ENCODE peak calls at places on chromosomes 1 and 21, in seven cellular contexts. One of them, this sample, is unnamed.

GRCh38 chr1:35577071-35577998 is 4.2 kb downstream of the TFAP2E start:
- DNase-seq in GM04503: no peak
- DNase-seq in ovary: no peak
- DNase-seq in activated T-cell treated with anti-CD3 and anti-CD28 coated beads, Interleukin-2, amount 50 U/mL, for 72 hours: peak
- DNase-seq in cardiac fibroblast: no peak
- DNase-seq in WTC11: peak
- DNase-seq in effector CD4-positive, alpha-beta T cell: peak
- DNase-seq in this sample: no peak

GRCh38 chr1:167141963-167142362 is 48.1 kb downstream of the STYXL2 start:
- DNase-seq in GM04503: no peak
- DNase-seq in ovary: no peak
- DNase-seq in activated T-cell treated with anti-CD3 and anti-CD28 coated beads, Interleukin-2, amount 50 U/mL, for 72 hours: no peak
- DNase-seq in cardiac fibroblast: no peak
- DNase-seq in WTC11: no peak
- DNase-seq in effector CD4-positive, alpha-beta T cell: no peak
- DNase-seq in this sample: no peak

GRCh38 chr1:39954870-39955546 is at the start of gene MFSD2A:
- DNase-seq in GM04503: peak
- DNase-seq in ovary: peak
- DNase-seq in activated T-cell treated with anti-CD3 and anti-CD28 coated beads, Interleukin-2, amount 50 U/mL, for 72 hours: peak
- DNase-seq in cardiac fibroblast: peak
- DNase-seq in WTC11: peak
- DNase-seq in effector CD4-positive, alpha-beta T cell: peak
- DNase-seq in this sample: peak

GRCh38 chr1:36502616-36503015 is 19.9 kb upstream of the CSF3R start:
- DNase-seq in GM04503: no peak
- DNase-seq in ovary: no peak
- DNase-seq in activated T-cell treated with anti-CD3 and anti-CD28 coated beads, Interleukin-2, amount 50 U/mL, for 72 hours: no peak
- DNase-seq in cardiac fibroblast: no peak
- DNase-seq in WTC11: no peak
- DNase-seq in effector CD4-positive, alpha-beta T cell: no peak
- DNase-seq in this sample: no peak

GRCh38 chr1:37919277-37919676 is 27.6 kb downstream of the INPP5B start:
- DNase-seq in GM04503: no peak
- DNase-seq in ovary: no peak
- DNase-seq in activated T-cell treated with anti-CD3 and anti-CD28 coated beads, Interleukin-2, amount 50 U/mL, for 72 hours: no peak
- DNase-seq in cardiac fibroblast: peak
- DNase-seq in WTC11: peak
- DNase-seq in effector CD4-positive, alpha-beta T cell: no peak
- DNase-seq in this sample: no peak

GRCh38 chr1:219446288-219446687 is 166.6 kb downstream of the ZC3H11B start:
- DNase-seq in GM04503: no peak
- DNase-seq in ovary: no peak
- DNase-seq in activated T-cell treated with anti-CD3 and anti-CD28 coated beads, Interleukin-2, amount 50 U/mL, for 72 hours: no peak
- DNase-seq in cardiac fibroblast: no peak
- DNase-seq in WTC11: peak
- DNase-seq in effector CD4-positive, alpha-beta T cell: no peak
- DNase-seq in this sample: no peak

GRCh38 chr21:24514081-24514733 is 1093.1 kb downstream of the MRPL39 start:
- DNase-seq in GM04503: no peak
- DNase-seq in ovary: no peak
- DNase-seq in activated T-cell treated with anti-CD3 and anti-CD28 coated beads, Interleukin-2, amount 50 U/mL, for 72 hours: no peak
- DNase-seq in cardiac fibroblast: peak
- DNase-seq in WTC11: no peak
- DNase-seq in effector CD4-positive, alpha-beta T cell: no peak
- DNase-seq in this sample: no peak

GRCh38 chr1:66777846-66778245 is 23.2 kb downstream of the INSL5 start:
- DNase-seq in GM04503: no peak
- DNase-seq in ovary: no peak
- DNase-seq in activated T-cell treated with anti-CD3 and anti-CD28 coated beads, Interleukin-2, amount 50 U/mL, for 72 hours: no peak
- DNase-seq in cardiac fibroblast: no peak
- DNase-seq in WTC11: no peak
- DNase-seq in effector CD4-positive, alpha-beta T cell: no peak
- DNase-seq in this sample: no peak

GRCh38 chr1:163006051-163006834 is 62.9 kb upstream of the RGS4 start:
- DNase-seq in GM04503: no peak
- DNase-seq in ovary: no peak
- DNase-seq in activated T-cell treated with anti-CD3 and anti-CD28 coated beads, Interleukin-2, amount 50 U/mL, for 72 hours: no peak
- DNase-seq in cardiac fibroblast: no peak
- DNase-seq in WTC11: no peak
- DNase-seq in effector CD4-positive, alpha-beta T cell: no peak
- DNase-seq in this sample: no peak

GRCh38 chr1:215672482-215672881 is 105.4 kb downstream of the KCTD3 start:
- DNase-seq in GM04503: no peak
- DNase-seq in ovary: no peak
- DNase-seq in activated T-cell treated with anti-CD3 and anti-CD28 coated beads, Interleukin-2, amount 50 U/mL, for 72 hours: no peak
- DNase-seq in cardiac fibroblast: no peak
- DNase-seq in WTC11: no peak
- DNase-seq in effector CD4-positive, alpha-beta T cell: no peak
- DNase-seq in this sample: no peak

GRCh38 chr1:18812540-18812939 is 46.9 kb downstream of the TAS1R2 start:
- DNase-seq in GM04503: no peak
- DNase-seq in ovary: no peak
- DNase-seq in activated T-cell treated with anti-CD3 and anti-CD28 coated beads, Interleukin-2, amount 50 U/mL, for 72 hours: no peak
- DNase-seq in cardiac fibroblast: no peak
- DNase-seq in WTC11: no peak
- DNase-seq in effector CD4-positive, alpha-beta T cell: no peak
- DNase-seq in this sample: no peak

GRCh38 chr1:10108948-10109347 is 76.2 kb downstream of the UBE4B start:
- DNase-seq in GM04503: no peak
- DNase-seq in ovary: no peak
- DNase-seq in activated T-cell treated with anti-CD3 and anti-CD28 coated beads, Interleukin-2, amount 50 U/mL, for 72 hours: no peak
- DNase-seq in cardiac fibroblast: no peak
- DNase-seq in WTC11: no peak
- DNase-seq in effector CD4-positive, alpha-beta T cell: no peak
- DNase-seq in this sample: no peak

GRCh38 chr1:28553229-28553930 is 495 bp downstream of the TRNAU1AP start:
- DNase-seq in GM04503: peak
- DNase-seq in ovary: peak
- DNase-seq in activated T-cell treated with anti-CD3 and anti-CD28 coated beads, Interleukin-2, amount 50 U/mL, for 72 hours: peak
- DNase-seq in cardiac fibroblast: peak
- DNase-seq in WTC11: peak
- DNase-seq in effector CD4-positive, alpha-beta T cell: peak
- DNase-seq in this sample: peak

GRCh38 chr21:44529503-44530125 is 10.4 kb downstream of the KRTAP10-1 start:
- DNase-seq in GM04503: no peak
- DNase-seq in ovary: no peak
- DNase-seq in activated T-cell treated with anti-CD3 and anti-CD28 coated beads, Interleukin-2, amount 50 U/mL, for 72 hours: no peak
- DNase-seq in cardiac fibroblast: no peak
- DNase-seq in WTC11: peak
- DNase-seq in effector CD4-positive, alpha-beta T cell: no peak
- DNase-seq in this sample: no peak

GRCh38 chr21:45117314-45117713 is 42.9 kb downstream of the ADARB1 start:
- DNase-seq in GM04503: no peak
- DNase-seq in ovary: no peak
- DNase-seq in activated T-cell treated with anti-CD3 and anti-CD28 coated beads, Interleukin-2, amount 50 U/mL, for 72 hours: no peak
- DNase-seq in cardiac fibroblast: no peak
- DNase-seq in WTC11: no peak
- DNase-seq in effector CD4-positive, alpha-beta T cell: no peak
- DNase-seq in this sample: no peak

GRCh38 chr1:29397981-29398380 is 161.7 kb downstream of the PTPRU start:
- DNase-seq in GM04503: no peak
- DNase-seq in ovary: no peak
- DNase-seq in activated T-cell treated with anti-CD3 and anti-CD28 coated beads, Interleukin-2, amount 50 U/mL, for 72 hours: no peak
- DNase-seq in cardiac fibroblast: no peak
- DNase-seq in WTC11: no peak
- DNase-seq in effector CD4-positive, alpha-beta T cell: no peak
- DNase-seq in this sample: no peak

GRCh38 chr1:169964206-169964605 is 70.5 kb upstream of the SCYL3 start:
- DNase-seq in GM04503: no peak
- DNase-seq in ovary: no peak
- DNase-seq in activated T-cell treated with anti-CD3 and anti-CD28 coated beads, Interleukin-2, amount 50 U/mL, for 72 hours: no peak
- DNase-seq in cardiac fibroblast: no peak
- DNase-seq in WTC11: no peak
- DNase-seq in effector CD4-positive, alpha-beta T cell: no peak
- DNase-seq in this sample: no peak

GRCh38 chr1:173708787-173709186 is 6.0 kb upstream of the KLHL20 start:
- DNase-seq in GM04503: no peak
- DNase-seq in ovary: no peak
- DNase-seq in activated T-cell treated with anti-CD3 and anti-CD28 coated beads, Interleukin-2, amount 50 U/mL, for 72 hours: no peak
- DNase-seq in cardiac fibroblast: no peak
- DNase-seq in WTC11: no peak
- DNase-seq in effector CD4-positive, alpha-beta T cell: no peak
- DNase-seq in this sample: no peak

GRCh38 chr1:53552981-53553733 is 94.0 kb downstream of the DMRTB1 start:
- DNase-seq in GM04503: no peak
- DNase-seq in ovary: no peak
- DNase-seq in activated T-cell treated with anti-CD3 and anti-CD28 coated beads, Interleukin-2, amount 50 U/mL, for 72 hours: peak
- DNase-seq in cardiac fibroblast: no peak
- DNase-seq in WTC11: peak
- DNase-seq in effector CD4-positive, alpha-beta T cell: no peak
- DNase-seq in this sample: peak